ENCODE peak calls at places on chromosomes 1 and 21, in seven cellular contexts. F is prostate gland, Y is tibial nerve, G is fibroblast of mammary gland, Q is endothelial cell of umbilical vein, S is kidney epithelial cell, D is left lung. U is an unnamed sample.

GRCh38 chr1:43349594-43350306 is 9.0 kb upstream of the CDC20 start:
- DNase-seq in Y (no peak), S (no peak), G (peak; percentile 72), Q (no peak), F (peak; percentile 68), D (no peak), U (peak; percentile 35)

GRCh38 chr1:15004396-15004795 is 149.2 kb upstream of the TMEM51 start:
- DNase-seq in Y (no peak), D (no peak), Q (no peak), F (no peak), S (no peak), G (peak; percentile 10), U (peak; percentile 53)

GRCh38 chr21:36859744-36860501 is 106.5 kb downstream of the HLCS start:
- DNase-seq in F (no peak), G (peak; percentile 45), D (peak; percentile 79), S (no peak), Q (peak; percentile 58), Y (peak; percentile 24), U (peak; percentile 67)

GRCh38 chr1:227889047-227889862 is 58.5 kb downstream of the WNT9A start:
- DNase-seq in Y (peak; percentile 13), G (no peak), S (no peak), D (peak; percentile 27), Q (no peak), F (no peak), U (peak; percentile 17)

GRCh38 chr1:32878183-32878582 is 7.5 kb upstream of the FNDC5 start:
- DNase-seq in Y (no peak), S (peak; percentile 19), Q (no peak), G (peak; percentile 36), F (no peak), D (peak; percentile 13), U (peak; percentile 73)

GRCh38 chr1:166638137-166638536 is 201.1 kb upstream of the POGK start:
- DNase-seq in F (no peak), S (no peak), G (no peak), D (no peak), Y (no peak), Q (no peak), U (no peak)

GRCh38 chr21:27026501-27026900 is 59.6 kb upstream of the ADAMTS5 start:
- DNase-seq in G (no peak), F (no peak), Q (no peak), Y (no peak), S (no peak), D (no peak), U (peak; percentile 13)

GRCh38 chr1:241834733-241835377 is 13.1 kb upstream of the EXO1 start:
- DNase-seq in S (no peak), G (peak; percentile 78), F (no peak), Y (no peak), D (no peak), Q (peak; percentile 44), U (peak; percentile 84)

GRCh38 chr1:95655321-95656020 is 421.5 kb downstream of the RWDD3 start:
- DNase-seq in Y (no peak), D (no peak), S (no peak), Q (no peak), F (no peak), G (no peak), U (no peak)

GRCh38 chr1:222009105-222009730 is 267.3 kb upstream of the DUSP10 start:
- DNase-seq in G (peak; percentile 32), D (no peak), S (no peak), F (no peak), Q (peak; percentile 12), Y (no peak), U (peak; percentile 48)

GRCh38 chr1:247421074-247421473 is 5.1 kb downstream of the NLRP3 start:
- DNase-seq in S (no peak), G (peak; percentile 11), Y (no peak), F (no peak), D (no peak), Q (no peak), U (no peak)

GRCh38 chr1:43831866-43832654 is 101.5 kb upstream of the ARTN start:
- DNase-seq in Q (no peak), Y (no peak), G (no peak), F (no peak), D (no peak), S (no peak), U (no peak)

GRCh38 chr1:74468982-74469603 is 43.3 kb downstream of the LRRC53 start:
- DNase-seq in Y (no peak), D (no peak), F (no peak), S (peak; percentile 9), G (peak; percentile 54), Q (peak; percentile 53), U (peak; percentile 60)

GRCh38 chr1:227449051-227449450 is 114.3 kb upstream of the ZNF678 start:
- DNase-seq in Y (no peak), F (no peak), S (no peak), D (no peak), G (peak; percentile 45), Q (no peak), U (no peak)

GRCh38 chr1:6106977-6107376 is 61.3 kb downstream of the KCNAB2 start:
- DNase-seq in D (no peak), F (no peak), S (no peak), Y (no peak), Q (no peak), G (no peak), U (no peak)

GRCh38 chr1:6106321-6106731 is 60.6 kb downstream of the KCNAB2 start:
- DNase-seq in D (no peak), S (no peak), Q (no peak), G (no peak), Y (no peak), F (no peak), U (no peak)

GRCh38 chr1:6104631-6105030 is 58.9 kb downstream of the KCNAB2 start:
- DNase-seq in D (no peak), Y (no peak), G (no peak), F (no peak), Q (no peak), S (no peak), U (no peak)

GRCh38 chr1:6105218-6105679 is 59.6 kb downstream of the KCNAB2 start:
- DNase-seq in S (no peak), Y (no peak), Q (no peak), G (no peak), F (no peak), D (no peak), U (no peak)

GRCh38 chr1:6105763-6106162 is 60.1 kb downstream of the KCNAB2 start:
- DNase-seq in Y (no peak), F (no peak), D (no peak), G (no peak), S (no peak), Q (no peak), U (no peak)
- TF ChIP-seq CTCF in Y (no peak), F (no peak), D (no peak), G (no peak), S (no peak), Q (no peak), U (no peak)

GRCh38 chr1:54487571-54488050 is 60.4 kb upstream of the ACOT11 start:
- DNase-seq in Q (no peak), F (peak; percentile 39), S (no peak), G (no peak), D (no peak), Y (no peak), U (no peak)

GRCh38 chr1:54488831-54489626 is 59.0 kb upstream of the ACOT11 start:
- DNase-seq in G (peak; percentile 46), S (no peak), F (peak; percentile 69), Q (peak; percentile 80), D (peak; percentile 78), Y (peak; percentile 72), U (peak; percentile 73)

GRCh38 chr1:54488065-54488750 is 59.8 kb upstream of the ACOT11 start:
- DNase-seq in D (peak; percentile 90), Y (peak; percentile 90), Q (peak; percentile 87), G (peak; percentile 78), S (peak; percentile 54), F (peak; percentile 89), U (peak; percentile 92)

GRCh38 chr1:54490361-54491248 is 57.4 kb upstream of the ACOT11 start:
- DNase-seq in Q (no peak), D (no peak), F (no peak), Y (no peak), G (no peak), S (no peak), U (peak; percentile 20)

DNA sequence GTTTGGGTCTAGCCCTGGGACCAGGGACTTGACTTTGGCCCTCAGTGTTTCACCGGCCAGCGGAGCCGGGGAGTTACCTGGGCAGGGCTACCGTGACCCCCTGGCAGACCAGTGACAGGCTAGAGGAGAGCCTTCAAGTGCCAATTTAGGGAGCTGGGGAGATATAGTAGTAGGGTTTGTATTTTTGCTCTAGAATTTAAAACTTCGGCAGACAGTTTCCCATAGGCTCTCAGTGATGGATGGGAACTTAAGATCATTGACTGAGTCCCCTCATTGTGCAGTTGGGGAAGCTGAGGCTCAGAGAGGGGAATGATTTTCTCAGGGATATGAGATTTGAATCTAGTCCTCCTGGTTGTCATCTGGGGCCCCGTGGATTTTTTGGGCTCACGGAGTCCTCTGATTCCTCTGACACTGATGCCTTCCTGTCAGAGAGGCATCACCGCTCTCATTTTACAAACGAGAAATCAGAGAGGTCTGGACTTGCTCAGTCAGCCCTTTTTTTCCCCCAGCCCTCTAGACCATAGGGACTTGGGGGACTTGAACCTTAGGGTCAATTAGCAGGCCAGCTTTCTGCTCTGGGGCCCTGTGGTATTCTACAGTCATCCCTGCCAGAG is 58.3 kb upstream of the ACOT11 start:
- DNase-seq in Y (no peak), F (no peak), S (no peak), D (no peak), G (no peak), Q (no peak), U (no peak)
- H3K4me3 ChIP-seq in Y (peak overlapping the region; percentile 73), F (no peak overlapping the region), S (no peak overlapping the region), D (peak overlapping the region; percentile 59), G (no peak overlapping the region), Q (no peak overlapping the region), U (no peak overlapping the region)

GRCh38 chr21:23452384-23453083 is 2154.7 kb downstream of the MRPL39 start:
- DNase-seq in Y (no peak), Q (no peak), D (no peak), S (peak; percentile 9), G (no peak), F (no peak), U (no peak)
- TF ChIP-seq CTCF in Y (no peak), Q (peak; percentile 15), D (no peak), S (peak; percentile 46), G (no peak), F (no peak), U (no peak)

DNA sequence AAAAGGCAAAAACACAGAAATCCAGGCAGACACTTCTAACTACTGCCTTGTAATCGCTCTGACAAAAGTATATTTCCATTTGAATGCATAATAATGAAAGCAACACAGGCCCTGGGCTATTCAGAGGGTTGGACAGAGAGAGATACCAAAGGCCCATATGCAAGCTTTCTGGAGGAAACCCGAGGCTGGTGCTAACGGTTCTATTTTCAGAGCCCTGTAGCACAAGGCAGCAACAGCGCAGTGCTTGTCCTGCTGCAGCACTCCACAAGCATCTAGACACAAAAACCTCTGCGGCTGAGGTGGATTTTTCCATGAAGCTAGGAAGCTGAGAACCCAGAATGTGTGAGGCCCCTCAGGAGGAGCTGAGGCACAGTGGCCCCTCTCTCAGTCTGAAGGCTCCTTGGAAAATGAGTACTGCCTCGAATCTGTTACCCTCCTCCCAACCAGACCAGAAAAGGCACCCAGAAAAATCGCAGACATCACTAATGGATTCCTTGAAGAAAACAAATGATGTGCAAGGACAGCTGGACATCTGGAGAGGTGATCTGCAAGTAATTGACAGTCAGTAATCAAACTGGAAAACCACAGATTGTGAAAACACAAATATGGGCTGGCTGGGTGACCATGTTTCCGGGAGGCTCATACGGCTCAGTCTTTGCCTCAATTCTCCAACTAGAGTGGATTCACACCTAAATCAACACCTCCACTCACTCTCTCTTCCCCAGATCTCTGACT is 54.0 kb downstream of the COLGALT2 start:
- DNase-seq in S (no peak), D (no peak), F (no peak), Y (no peak), G (no peak), Q (no peak), U (no peak)
- H3K4me3 ChIP-seq in S (no peak overlapping the region), D (no peak overlapping the region), F (no peak overlapping the region), Y (no peak overlapping the region), G (no peak overlapping the region), Q (no peak overlapping the region), U (no peak overlapping the region)